ENCODE peak calls at places on chromosomes 16 and 17, in four cellular contexts. G is transverse colon, S is astrocyte, E is ovary. V is an unnamed sample.

GRCh38 chr17:41226051-41226450 is 397 bp upstream of the KRTAP9-2 start:
- DNase-seq in E (no peak), G (no peak), S (no peak), V (no peak)

GRCh38 chr16:67529639-67530012 is 997 bp downstream of the RIPOR1 start:
- DNase-seq in G (no peak), E (peak; percentile 55), S (no peak), V (no peak)

GRCh38 chr17:72338847-72339790 is 218.3 kb downstream of the SOX9 start:
- DNase-seq in G (peak; percentile 17), E (no peak), S (peak; percentile 99), V (no peak)

GRCh38 chr16:57166951-57167350 is 18.9 kb downstream of the PSME3IP1 start:
- DNase-seq in S (peak; percentile 82), E (no peak), G (no peak), V (no peak)

GRCh38 chr17:9862191-9862590 is 36.5 kb downstream of the GLP2R start:
- DNase-seq in G (no peak), E (no peak), S (no peak), V (no peak)

GRCh38 chr17:39568710-39569109 is 39.0 kb downstream of the NEUROD2 start:
- DNase-seq in E (no peak), G (no peak), S (no peak), V (no peak)

GRCh38 chr16:53908731-53909130 is 204.8 kb downstream of the FTO start:
- DNase-seq in S (no peak), E (peak; percentile 21), G (no peak), V (no peak)

GRCh38 chr17:80071116-80071980 is 30.0 kb upstream of the GAA start:
- DNase-seq in E (peak; percentile 85), S (peak; percentile 56), G (peak; percentile 35), V (peak; percentile 69)

GRCh38 chr16:68263559-68264127 is 683 bp upstream of the SLC7A6 start:
- DNase-seq in E (no peak), S (no peak), G (no peak), V (no peak)

GRCh38 chr16:86825631-86826030 is 247.3 kb downstream of the FOXL1 start:
- DNase-seq in E (no peak), G (no peak), S (no peak), V (no peak)

GRCh38 chr16:4200000-4200780 is 41.7 kb downstream of the SRL start:
- DNase-seq in S (peak; percentile 21), G (peak; percentile 79), E (peak; percentile 75), V (peak; percentile 76)

GRCh38 chr17:32426894-32427293 is 17.4 kb upstream of the PSMD11 start:
- DNase-seq in G (no peak), S (no peak), E (no peak), V (no peak)

GRCh38 chr16:86676216-86676800 is 98.0 kb downstream of the FOXL1 start:
- DNase-seq in E (no peak), G (no peak), S (peak; percentile 81), V (no peak)

GRCh38 chr16:16045879-16046278 is 96.5 kb downstream of the ABCC1 start:
- DNase-seq in S (no peak), E (no peak), G (no peak), V (no peak)

GRCh38 chr17:79991924-79992656 is 43.6 kb downstream of the TBC1D16 start:
- DNase-seq in G (peak; percentile 43), S (no peak), E (peak; percentile 60), V (no peak)

GRCh38 chr16:55703003-55704001 is 47.5 kb downstream of the SLC6A2 start:
- DNase-seq in E (no peak), G (no peak), S (peak; percentile 35), V (no peak)

GRCh38 chr16:8996891-8997290 is 33.2 kb upstream of the USP7 start:
- DNase-seq in E (no peak), G (no peak), S (no peak), V (no peak)

GRCh38 chr17:72466606-72467005 is 345.8 kb downstream of the SOX9 start:
- DNase-seq in E (no peak), S (no peak), G (no peak), V (no peak)

GRCh38 chr17:80362428-80363119 is 52.4 kb upstream of the ENDOV start:
- DNase-seq in G (no peak), S (peak; percentile 29), E (peak; percentile 54), V (peak; percentile 44)

GRCh38 chr17:7204828-7205461 is 14.7 kb downstream of the DLG4 start:
- DNase-seq in S (peak; percentile 69), G (peak; percentile 87), E (peak; percentile 95), V (peak; percentile 90)

GRCh38 chr17:44636562-44636961 is 19.7 kb upstream of the MEIOC start:
- DNase-seq in G (no peak), S (peak; percentile 27), E (no peak), V (no peak)

GRCh38 chr17:9138161-9138717 is 116.9 kb downstream of the NTN1 start:
- DNase-seq in S (no peak), E (no peak), G (no peak), V (no peak)

GRCh38 chr16:3035972-3036725 is 595 bp downstream of the BICDL2 start:
- DNase-seq in E (no peak), S (no peak), G (peak; percentile 72), V (no peak)

GRCh38 chr16:2007081-2007836 is 2.4 kb downstream of the ZNF598 start:
- DNase-seq in S (no peak), G (no peak), E (peak; percentile 34), V (no peak)

GRCh38 chr16:22311520-22311919 is 14.3 kb downstream of the POLR3E start:
- DNase-seq in E (no peak), S (no peak), G (no peak), V (no peak)

GRCh38 chr17:58666858-58667267 is 25.0 kb downstream of the TEX14 start:
- DNase-seq in S (no peak), G (peak; percentile 85), E (peak; percentile 75), V (peak; percentile 71)

GRCh38 chr17:21524211-21524591 is 148.0 kb downstream of the KCNJ12 start:
- DNase-seq in S (no peak), E (no peak), G (no peak), V (peak; percentile 37)

GRCh38 chr16:31876955-31877828 is 3.6 kb downstream of the ZNF267 start:
- DNase-seq in G (no peak), S (peak; percentile 94), E (no peak), V (no peak)

GRCh38 chr17:57545836-57546305 is 199.2 kb downstream of the CCDC182 start:
- DNase-seq in G (no peak), S (no peak), E (no peak), V (no peak)

GRCh38 chr16:78705694-78706093 is 606.2 kb downstream of the WWOX start:
- DNase-seq in S (peak; percentile 18), E (no peak), G (no peak), V (no peak)

GRCh38 chr17:48162946-48163506 is 55.5 kb downstream of the SNX11 start:
- DNase-seq in E (no peak), G (peak; percentile 11), S (peak; percentile 6), V (no peak)

GRCh38 chr16:10965440-10966039 is 21.2 kb downstream of the CLEC16A start:
- DNase-seq in G (no peak), E (no peak), S (no peak), V (no peak)

GRCh38 chr16:49148410-49148809 is 133.2 kb downstream of the CBLN1 start:
- DNase-seq in G (no peak), S (no peak), E (no peak), V (no peak)

GRCh38 chr16:28009586-28010373 is 53.7 kb downstream of the GSG1L start:
- DNase-seq in G (no peak), S (no peak), E (no peak), V (no peak)

GRCh38 chr17:53058031-53058430 is 764.7 kb upstream of the KIF2B start:
- DNase-seq in G (no peak), S (no peak), E (no peak), V (no peak)

GRCh38 chr17:48012151-48012520 is 25.5 kb downstream of the COPZ2 start:
- DNase-seq in G (peak; percentile 59), S (no peak), E (no peak), V (peak; percentile 30)

GRCh38 chr17:6853764-6854442 is 22.4 kb upstream of the TEKT1 start:
- DNase-seq in G (no peak), E (no peak), S (no peak), V (no peak)

DNA sequence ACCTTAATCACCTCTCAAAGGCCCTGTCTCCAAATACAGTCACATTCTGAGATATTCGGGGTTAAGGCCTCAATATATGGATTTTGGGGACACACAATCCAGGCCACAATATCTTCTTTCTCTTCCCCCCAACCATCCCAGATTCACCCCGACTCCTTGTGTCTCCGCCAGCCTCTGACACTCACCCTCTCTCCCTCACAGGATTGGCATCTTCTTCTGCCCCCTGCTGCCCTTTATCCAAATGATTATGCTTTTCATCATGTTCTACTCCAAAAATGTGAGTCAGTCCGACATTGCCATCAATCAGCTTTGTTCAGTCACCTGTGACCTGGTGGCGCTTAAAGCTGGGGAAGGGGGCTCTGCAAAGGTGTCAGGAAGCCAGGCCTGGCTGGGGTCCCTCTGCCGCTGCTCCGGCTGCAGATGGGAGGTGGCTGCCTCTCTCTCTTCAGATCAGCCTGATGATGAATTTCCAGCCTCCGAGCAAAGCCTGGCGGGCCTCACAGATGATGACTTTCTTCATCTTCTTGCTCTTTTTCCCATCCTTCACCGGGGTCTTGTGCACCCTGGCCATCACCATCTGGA is 35.1 kb downstream of the GDE1 start:
- DNase-seq in E (no peak), G (no peak), S (no peak), V (no peak)
- TF ChIP-seq CTCF in E (no peak), G (no peak), S (no peak), V (no peak)

DNA sequence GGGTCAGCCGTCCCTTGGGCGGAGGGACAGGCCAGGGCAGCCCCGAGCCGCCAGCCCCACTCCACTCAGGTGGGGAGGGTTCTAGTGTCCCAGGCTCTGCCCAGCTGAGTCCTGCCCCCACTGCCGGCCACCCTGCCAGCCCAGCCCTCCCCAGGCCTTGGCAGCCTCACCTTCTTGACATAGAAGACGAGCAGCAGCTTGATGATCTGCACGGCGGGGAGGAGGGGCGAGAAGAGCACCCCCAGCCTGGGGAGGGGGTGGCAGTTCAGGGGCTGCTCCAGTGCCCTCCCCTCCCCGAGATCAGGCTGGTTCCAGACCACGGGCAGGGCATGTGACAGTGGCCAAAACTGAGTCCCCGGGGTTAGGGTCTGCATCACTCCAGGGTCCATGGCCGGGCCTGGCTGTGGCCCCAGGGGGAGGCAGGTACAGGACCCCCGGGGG is 9.7 kb downstream of the TMC6 start:
- DNase-seq in E (no peak), S (no peak), G (no peak), V (no peak)
- H3K4me1 ChIP-seq in E (no peaks in the 10 kb centered on the region), S (no peaks in the 10 kb centered on the region), G (peaks cover 8% of the 10 kb centered on the region), V (no peaks in the 10 kb centered on the region)

GRCh38 chr16:21197115-21197514 is 14.3 kb downstream of the ZP2 start:
- DNase-seq in G (no peak), E (no peak), S (no peak), V (no peak)

GRCh38 chr16:21197621-21198020 is 13.8 kb downstream of the ZP2 start:
- DNase-seq in E (no peak), G (no peak), S (no peak), V (no peak)

GRCh38 chr16:21194771-21195301 is 16.5 kb downstream of the ZP2 start:
- DNase-seq in S (peak; percentile 14), E (no peak), G (no peak), V (no peak)

GRCh38 chr16:21203155-21203797 is 8.1 kb downstream of the ZP2 start:
- DNase-seq in E (no peak), S (no peak), G (no peak), V (no peak)

GRCh38 chr16:21199607-21200218 is 11.7 kb downstream of the ZP2 start:
- DNase-seq in G (no peak), E (no peak), S (no peak), V (no peak)
- TF ChIP-seq CTCF in G (no peak), E (no peak), S (no peak), V (no peak)

GRCh38 chr17:74442291-74442669 is 10.4 kb downstream of the GPRC5C start:
- DNase-seq in S (no peak), G (no peak), E (no peak), V (no peak)
- H3K4me1 ChIP-seq in S (peaks cover 4% of the 10 kb centered on the region), G (peaks cover 37% of the 10 kb centered on the region), E (peaks cover 25% of the 10 kb centered on the region), V (peaks cover 54% of the 10 kb centered on the region)

V was measured in psoas muscle.